ENCODE peak calls at places on chromosomes 12 and 14, in four cellular contexts. H, I, B and V are unnamed samples.

GRCh38 chr12:66176525-66176924 is 6.7 kb upstream of the TMBIM4 start:
- ATAC-seq in I (no peak), B (no peak), H (no peak), V (peak; percentile 50)

GRCh38 chr14:87450193-87450592 is 542.8 kb downstream of the GALC start:
- ATAC-seq in B (no peak), I (no peak), H (no peak), V (no peak)

GRCh38 chr12:110135012-110135411 is 10.9 kb downstream of the IFT81 start:
- ATAC-seq in I (peak; percentile 41), H (no peak), B (peak; percentile 49), V (peak; percentile 48)

GRCh38 chr14:91376547-91377477 is 40.8 kb downstream of the CCDC88C start:
- ATAC-seq in H (no peak), B (no peak), I (peak; percentile 9), V (no peak)

GRCh38 chr12:29807125-29807524 is 23.4 kb upstream of the TMTC1 start:
- ATAC-seq in I (no peak), H (no peak), B (peak; percentile 61), V (no peak)

GRCh38 chr12:110012137-110012536 is 12.9 kb downstream of the ANKRD13A start:
- ATAC-seq in H (peak; percentile 25), I (peak; percentile 89), B (no peak), V (no peak)

GRCh38 chr14:24334431-24335271 is at the start of gene ADCY4:
- ATAC-seq in H (peak; percentile 24), B (peak; percentile 29), I (no peak), V (peak; percentile 17)

GRCh38 chr14:60602312-60602711 is 47.0 kb downstream of the SIX1 start:
- ATAC-seq in B (no peak), H (no peak), I (no peak), V (no peak)

GRCh38 chr14:21612324-21612723 is 22.4 kb downstream of the OR10G2 start:
- ATAC-seq in B (no peak), H (no peak), I (peak; percentile 84), V (no peak)

GRCh38 chr12:6367969-6368892 is 7.1 kb downstream of the SCNN1A start:
- ATAC-seq in H (no peak), B (peak; percentile 80), I (peak; percentile 56), V (no peak)

GRCh38 chr14:103550451-103551337 is 11.8 kb downstream of the BAG5 start:
- ATAC-seq in I (no peak), B (peak; percentile 16), H (peak; percentile 9), V (peak; percentile 6)

GRCh38 chr14:102805941-102806340 is 28.7 kb downstream of the TRAF3 start:
- ATAC-seq in B (no peak), H (no peak), I (peak; percentile 3), V (no peak)

GRCh38 chr12:1575799-1576401 is 18.5 kb downstream of the FBXL14 start:
- ATAC-seq in I (no peak), H (peak; percentile 36), B (peak; percentile 12), V (peak; percentile 11)

GRCh38 chr12:115451785-115452736 is 768.1 kb upstream of the TBX3 start:
- ATAC-seq in B (peak; percentile 38), I (peak; percentile 25), H (peak; percentile 75), V (peak; percentile 42)

GRCh38 chr12:6603095-6603567 is 4.0 kb downstream of the CHD4 start:
- ATAC-seq in B (no peak), I (peak; percentile 4), H (no peak), V (peak; percentile 9)

GRCh38 chr12:70736775-70737174 is 99.5 kb upstream of the PTPRB start:
- ATAC-seq in H (no peak), B (no peak), I (no peak), V (no peak)

GRCh38 chr14:23468704-23469126 is 788 bp upstream of the NGDN start:
- ATAC-seq in H (peak; percentile 23), I (peak; percentile 2), B (peak; percentile 6), V (peak; percentile 8)

GRCh38 chr12:70292017-70292776 is 49.0 kb downstream of the CNOT2 start:
- ATAC-seq in B (no peak), H (no peak), I (no peak), V (no peak)

GRCh38 chr14:64733899-64734298 is 29.7 kb downstream of the PLEKHG3 start:
- ATAC-seq in B (no peak), H (no peak), I (no peak), V (no peak)

GRCh38 chr12:2624543-2625266 is 170.1 kb upstream of the FKBP4 start:
- ATAC-seq in H (no peak), B (no peak), I (no peak), V (peak; percentile 13)

GRCh38 chr14:30994681-30995620 is 30.5 kb upstream of the AP4S1 start:
- ATAC-seq in B (peak; percentile 82), I (peak; percentile 87), H (no peak), V (no peak)

GRCh38 chr14:103676881-103677675 is 38.2 kb downstream of the XRCC3 start:
- ATAC-seq in B (no peak), I (no peak), H (peak; percentile 32), V (no peak)